ENCODE peak calls at places on chromosome 18, in six cellular contexts. One of them, this sample, is unnamed.

GRCh38 chr18:49051323-49051967 is 100.7 kb upstream of the SMAD7 start:
- DNase-seq in endodermal cell: no peak
- DNase-seq in hypothalamus: no peak
- DNase-seq in iris pigment epithelial cell: no peak
- DNase-seq in lower lobe of right lung: no peak
- DNase-seq in lower leg skin: no peak
- DNase-seq in this sample: no peak

GRCh38 chr18:73979742-73980141 is 167.9 kb downstream of the FBXO15 start:
- DNase-seq in endodermal cell: no peak
- DNase-seq in hypothalamus: no peak
- DNase-seq in iris pigment epithelial cell: peak; percentile 26
- DNase-seq in lower lobe of right lung: no peak
- DNase-seq in lower leg skin: no peak
- DNase-seq in this sample: no peak

GRCh38 chr18:2903006-2903405 is 56.2 kb downstream of the EMILIN2 start:
- DNase-seq in endodermal cell: no peak
- DNase-seq in hypothalamus: no peak
- DNase-seq in iris pigment epithelial cell: peak; percentile 74
- DNase-seq in lower lobe of right lung: no peak
- DNase-seq in lower leg skin: peak; percentile 91
- DNase-seq in this sample: no peak

GRCh38 chr18:5488844-5489243 is 55.0 kb downstream of the EPB41L3 start:
- DNase-seq in endodermal cell: no peak
- DNase-seq in hypothalamus: no peak
- DNase-seq in iris pigment epithelial cell: no peak
- DNase-seq in lower lobe of right lung: no peak
- DNase-seq in lower leg skin: no peak
- DNase-seq in this sample: no peak

GRCh38 chr18:32072321-32072720 is 19.4 kb upstream of the RNF138 start:
- DNase-seq in endodermal cell: no peak
- DNase-seq in hypothalamus: no peak
- DNase-seq in iris pigment epithelial cell: no peak
- DNase-seq in lower lobe of right lung: no peak
- DNase-seq in lower leg skin: no peak
- DNase-seq in this sample: no peak

GRCh38 chr18:36297419-36298112 is at the start of gene FHOD3:
- DNase-seq in endodermal cell: peak; percentile 92
- DNase-seq in hypothalamus: peak; percentile 39
- DNase-seq in iris pigment epithelial cell: peak; percentile 26
- DNase-seq in lower lobe of right lung: peak; percentile 57
- DNase-seq in lower leg skin: no peak
- DNase-seq in this sample: peak; percentile 68

GRCh38 chr18:26734760-26735159 is 130.7 kb downstream of the AQP4 start:
- DNase-seq in endodermal cell: no peak
- DNase-seq in hypothalamus: no peak
- DNase-seq in iris pigment epithelial cell: no peak
- DNase-seq in lower lobe of right lung: no peak
- DNase-seq in lower leg skin: no peak
- DNase-seq in this sample: no peak

GRCh38 chr18:34661464-34662087 is 48.5 kb upstream of the DTNA start:
- DNase-seq in endodermal cell: peak; percentile 60
- DNase-seq in hypothalamus: no peak
- DNase-seq in iris pigment epithelial cell: peak; percentile 36
- DNase-seq in lower lobe of right lung: no peak
- DNase-seq in lower leg skin: no peak
- DNase-seq in this sample: no peak

GRCh38 chr18:9743200-9744016 is 35.3 kb downstream of the RAB31 start:
- DNase-seq in endodermal cell: peak; percentile 87
- DNase-seq in hypothalamus: no peak
- DNase-seq in iris pigment epithelial cell: peak; percentile 97
- DNase-seq in lower lobe of right lung: no peak
- DNase-seq in lower leg skin: no peak
- DNase-seq in this sample: no peak

GRCh38 chr18:59725177-59725576 is 28.0 kb upstream of the CCBE1 start:
- DNase-seq in endodermal cell: no peak
- DNase-seq in hypothalamus: no peak
- DNase-seq in iris pigment epithelial cell: peak; percentile 56
- DNase-seq in lower lobe of right lung: no peak
- DNase-seq in lower leg skin: no peak
- DNase-seq in this sample: no peak

GRCh38 chr18:63465059-63465458 is 11.7 kb upstream of the SERPINB5 start:
- DNase-seq in endodermal cell: no peak
- DNase-seq in hypothalamus: no peak
- DNase-seq in iris pigment epithelial cell: no peak
- DNase-seq in lower lobe of right lung: no peak
- DNase-seq in lower leg skin: no peak
- DNase-seq in this sample: no peak

GRCh38 chr18:54392621-54393023 is 34.9 kb downstream of the C18orf54 start:
- DNase-seq in endodermal cell: peak; percentile 52
- DNase-seq in hypothalamus: no peak
- DNase-seq in iris pigment epithelial cell: peak; percentile 68
- DNase-seq in lower lobe of right lung: no peak
- DNase-seq in lower leg skin: no peak
- DNase-seq in this sample: no peak

GRCh38 chr18:70289351-70290330 is 796 bp downstream of the SOCS6 start:
- DNase-seq in endodermal cell: peak; percentile 76
- DNase-seq in hypothalamus: no peak
- DNase-seq in iris pigment epithelial cell: peak; percentile 50
- DNase-seq in lower lobe of right lung: peak; percentile 62
- DNase-seq in lower leg skin: no peak
- DNase-seq in this sample: peak; percentile 31

GRCh38 chr18:12296087-12296403 is 12.0 kb upstream of the TUBB6 start:
- DNase-seq in endodermal cell: no peak
- DNase-seq in hypothalamus: no peak
- DNase-seq in iris pigment epithelial cell: peak; percentile 49
- DNase-seq in lower lobe of right lung: no peak
- DNase-seq in lower leg skin: no peak
- DNase-seq in this sample: no peak

GRCh38 chr18:62329676-62330454 is 4.8 kb downstream of the TNFRSF11A start:
- DNase-seq in endodermal cell: no peak
- DNase-seq in hypothalamus: no peak
- DNase-seq in iris pigment epithelial cell: peak; percentile 30
- DNase-seq in lower lobe of right lung: no peak
- DNase-seq in lower leg skin: no peak
- DNase-seq in this sample: no peak

GRCh38 chr18:907171-907879 is 2.7 kb downstream of the ADCYAP1 start:
- DNase-seq in endodermal cell: peak; percentile 78
- DNase-seq in hypothalamus: no peak
- DNase-seq in iris pigment epithelial cell: no peak
- DNase-seq in lower lobe of right lung: peak; percentile 46
- DNase-seq in lower leg skin: peak; percentile 82
- DNase-seq in this sample: no peak

GRCh38 chr18:37299471-37300304 is 265.9 kb downstream of the CELF4 start:
- DNase-seq in endodermal cell: no peak
- DNase-seq in hypothalamus: peak; percentile 20
- DNase-seq in iris pigment epithelial cell: peak; percentile 96
- DNase-seq in lower lobe of right lung: peak; percentile 81
- DNase-seq in lower leg skin: peak; percentile 89
- DNase-seq in this sample: no peak

GRCh38 chr18:3245853-3246635 is 1.6 kb upstream of the MYL12A start:
- DNase-seq in endodermal cell: peak; percentile 94
- DNase-seq in hypothalamus: peak; percentile 68
- DNase-seq in iris pigment epithelial cell: peak; percentile 91
- DNase-seq in lower lobe of right lung: peak; percentile 93
- DNase-seq in lower leg skin: peak; percentile 97
- DNase-seq in this sample: peak; percentile 71

GRCh38 chr18:58351776-58352175 is 277.1 kb downstream of the ALPK2 start:
- DNase-seq in endodermal cell: no peak
- DNase-seq in hypothalamus: no peak
- DNase-seq in iris pigment epithelial cell: no peak
- DNase-seq in lower lobe of right lung: no peak
- DNase-seq in lower leg skin: no peak
- DNase-seq in this sample: no peak

GRCh38 chr18:13137939-13138821 is 80.4 kb upstream of the LDLRAD4 start:
- DNase-seq in endodermal cell: no peak
- DNase-seq in hypothalamus: no peak
- DNase-seq in iris pigment epithelial cell: no peak
- DNase-seq in lower lobe of right lung: peak; percentile 80
- DNase-seq in lower leg skin: no peak
- DNase-seq in this sample: no peak

GRCh38 chr18:33669589-33669988 is 91.6 kb downstream of the ASXL3 start:
- DNase-seq in endodermal cell: no peak
- DNase-seq in hypothalamus: no peak
- DNase-seq in iris pigment epithelial cell: no peak
- DNase-seq in lower lobe of right lung: no peak
- DNase-seq in lower leg skin: no peak
- DNase-seq in this sample: no peak